ENCODE peak calls at places on chromosomes 3 and 15, in six cellular contexts. I is ELF-1, L is NCI-H2107, J is MG63, R is ovary, T is left ventricle myocardium inferior. P is an unnamed sample.

GRCh38 chr3:23743141-23743784 is 62.5 kb upstream of the UBE2E1 start:
- DNase-seq in I (peak), L (no peak), J (no peak), R (no peak), T (no peak), P (no peak)

GRCh38 chr3:35522450-35522849 is 116.9 kb upstream of the ARPP21 start:
- DNase-seq in I (no peak), L (no peak), J (no peak), R (no peak), T (no peak), P (no peak)

GRCh38 chr3:42661593-42662022 is 8.1 kb downstream of the ZBTB47 start:
- DNase-seq in I (no peak), L (no peak), J (no peak), R (no peak), T (no peak), P (no peak)

GRCh38 chr3:73215286-73215685 is 153.8 kb downstream of the EBLN2 start:
- DNase-seq in I (no peak), L (no peak), J (no peak), R (no peak), T (no peak), P (no peak)

GRCh38 chr3:52890735-52891134 is 6.6 kb downstream of the STIMATE start:
- DNase-seq in I (no peak), L (no peak), J (no peak), R (no peak), T (no peak), P (no peak)

GRCh38 chr3:38606561-38606960 is 42.9 kb downstream of the SCN5A start:
- DNase-seq in I (no peak), L (no peak), J (no peak), R (no peak), T (no peak), P (no peak)

GRCh38 chr15:32683906-32684584 is 33.8 kb upstream of the GREM1 start:
- DNase-seq in I (no peak), L (no peak), J (peak), R (no peak), T (no peak), P (no peak)

GRCh38 chr15:57551717-57552677 is 39.7 kb upstream of the MYZAP start:
- DNase-seq in I (peak), L (no peak), J (peak), R (no peak), T (peak), P (no peak)

GRCh38 chr15:63805993-63806980 is 27.5 kb downstream of the HERC1 start:
- DNase-seq in I (no peak), L (no peak), J (no peak), R (no peak), T (no peak), P (no peak)

GRCh38 chr3:133954961-133955360 is 59.3 kb upstream of the RAB6B start:
- DNase-seq in I (no peak), L (no peak), J (peak), R (no peak), T (no peak), P (no peak)

GRCh38 chr15:41417418-41417811 is 520 bp downstream of the RTF1 start:
- DNase-seq in I (no peak), L (no peak), J (peak), R (peak), T (peak), P (peak)

GRCh38 chr3:152287898-152288576 is 19.3 kb downstream of the MBNL1 start:
- DNase-seq in I (no peak), L (no peak), J (no peak), R (no peak), T (no peak), P (no peak)

GRCh38 chr3:27326211-27326948 is 42.8 kb downstream of the NEK10 start:
- DNase-seq in I (no peak), L (no peak), J (peak), R (peak), T (no peak), P (no peak)

GRCh38 chr15:52678468-52679231 is 538 bp downstream of the ATOSA start:
- DNase-seq in I (peak), L (no peak), J (peak), R (peak), T (peak), P (peak)

GRCh38 chr3:99753268-99753975 is 64.2 kb upstream of the CMSS1 start:
- DNase-seq in I (peak), L (no peak), J (peak), R (peak), T (no peak), P (no peak)